ENCODE peak calls at places on chromosomes 5 and 9, in six cellular contexts. T is heart left ventricle; H is PC-9; Y is neural progenitor cell; Z is CD4-positive, CD25-positive, alpha-beta regulatory T cell; K is Panc1. E is an unnamed sample. For H3K27me3 and H3K4me1, the result is how much of the 10 kb centered on the place peaks cover.

GRCh38 chr5:96090205-96090604 is 128.6 kb upstream of the ELL2 start:
- DNase-seq in T (no peak), H (no peak), Y (no peak), Z (no peak), K (no peak), E (no peak)

GRCh38 chr5:147691134-147691533 is 91.4 kb downstream of the JAKMIP2 start:
- DNase-seq in T (no peak), H (no peak), Y (no peak), Z (no peak), K (no peak), E (no peak)

GRCh38 chr5:139705191-139705590 is 57.0 kb downstream of the CXXC5 start:
- DNase-seq in T (no peak), H (no peak), Y (no peak), Z (no peak), K (no peak), E (no peak)

GRCh38 chr5:36573441-36573840 is 33.0 kb upstream of the SLC1A3 start:
- DNase-seq in T (no peak), H (no peak), Y (no peak), Z (no peak), K (no peak), E (peak)

GRCh38 chr5:136070486-136071285 is 41.9 kb downstream of the TGFBI start:
- DNase-seq in T (no peak), H (no peak), Y (no peak), Z (no peak), K (no peak), E (peak)

GRCh38 chr5:29378104-29378503 is 1815.4 kb upstream of the CDH6 start:
- DNase-seq in T (no peak), H (no peak), Y (no peak), Z (no peak), K (no peak), E (no peak)

GRCh38 chr5:127746756-127747155 is 43.6 kb downstream of the CCDC192 start:
- DNase-seq in T (no peak), H (no peak), Y (no peak), Z (no peak), K (peak), E (peak)

GRCh38 chr5:175709276-175709781 is 51.5 kb downstream of the HRH2 start:
- DNase-seq in T (no peak), H (no peak), Y (no peak), Z (no peak), K (no peak), E (no peak)

GRCh38 chr9:84146893-84147705 is 166.5 kb downstream of the RMI1 start:
- DNase-seq in T (no peak), H (no peak), Y (no peak), Z (no peak), K (no peak), E (no peak)

GRCh38 chr9:110835859-110836271 is 167.3 kb downstream of the MUSK start:
- DNase-seq in T (no peak), H (no peak), Y (no peak), Z (no peak), K (no peak), E (no peak)

GRCh38 chr5:67858470-67859096 is 357.0 kb upstream of the PIK3R1 start:
- DNase-seq in T (no peak), H (no peak), Y (no peak), Z (no peak), K (no peak), E (no peak)

GRCh38 chr9:73869261-73869660 is 627.9 kb upstream of the RORB start:
- DNase-seq in T (no peak), H (peak), Y (peak), Z (no peak), K (peak), E (peak)

GRCh38 chr9:131263701-131264100 is 12.6 kb downstream of the FAM78A start:
- DNase-seq in T (peak), H (no peak), Y (no peak), Z (no peak), K (no peak), E (no peak)

GRCh38 chr5:33370135-33370472 is 70.7 kb upstream of the TARS1 start:
- DNase-seq in T (no peak), H (no peak), Y (no peak), Z (no peak), K (no peak), E (peak)

GRCh38 chr5:79055017-79055416 is 14.5 kb downstream of the DMGDH start:
- DNase-seq in T (no peak), H (no peak), Y (peak), Z (no peak), K (no peak), E (no peak)

GRCh38 chr9:138051586-138052321 is 174.2 kb downstream of the CACNA1B start:
- DNase-seq in T (peak), H (no peak), Y (peak), Z (no peak), K (no peak), E (no peak)

GRCh38 chr9:20815923-20816703 is 132.1 kb downstream of the FOCAD start:
- DNase-seq in T (no peak), H (no peak), Y (no peak), Z (no peak), K (no peak), E (no peak)

GRCh38 chr9:132042324-132042723 is 37.3 kb downstream of the MED27 start:
- DNase-seq in T (no peak), H (peak), Y (no peak), Z (no peak), K (peak), E (peak)

GRCh38 chr5:145764325-145764724 is 70.8 kb downstream of the PRELID2 start:
- DNase-seq in T (no peak), H (no peak), Y (no peak), Z (no peak), K (no peak), E (no peak)

GRCh38 chr9:121658591-121658990 is 7.2 kb downstream of the DAB2IP start:
- DNase-seq in T (no peak), H (no peak), Y (no peak), Z (no peak), K (no peak), E (no peak)

GRCh38 chr5:33701251-33701650 is 190.5 kb downstream of the ADAMTS12 start:
- DNase-seq in T (no peak), H (no peak), Y (no peak), Z (no peak), K (no peak), E (no peak)

GRCh38 chr5:59768204-59769040 is 125.1 kb downstream of the PDE4D start:
- DNase-seq in T (peak), H (peak), Y (peak), Z (peak), K (no peak), E (peak)

GRCh38 chr5:124649548-124650501 is 96.6 kb downstream of the ZNF608 start:
- DNase-seq in T (peak), H (peak), Y (no peak), Z (peak), K (no peak), E (peak)

GRCh38 chr5:124648902-124649467 is 97.5 kb downstream of the ZNF608 start:
- DNase-seq in T (no peak), H (no peak), Y (no peak), Z (no peak), K (no peak), E (no peak)

GRCh38 chr5:124645396-124645795 is 101.0 kb downstream of the ZNF608 start:
- DNase-seq in T (no peak), H (no peak), Y (no peak), Z (no peak), K (no peak), E (no peak)

GRCh38 chr5:124644582-124644981 is 101.9 kb downstream of the ZNF608 start:
- DNase-seq in T (no peak), H (no peak), Y (no peak), Z (no peak), K (no peak), E (no peak)

DNA sequence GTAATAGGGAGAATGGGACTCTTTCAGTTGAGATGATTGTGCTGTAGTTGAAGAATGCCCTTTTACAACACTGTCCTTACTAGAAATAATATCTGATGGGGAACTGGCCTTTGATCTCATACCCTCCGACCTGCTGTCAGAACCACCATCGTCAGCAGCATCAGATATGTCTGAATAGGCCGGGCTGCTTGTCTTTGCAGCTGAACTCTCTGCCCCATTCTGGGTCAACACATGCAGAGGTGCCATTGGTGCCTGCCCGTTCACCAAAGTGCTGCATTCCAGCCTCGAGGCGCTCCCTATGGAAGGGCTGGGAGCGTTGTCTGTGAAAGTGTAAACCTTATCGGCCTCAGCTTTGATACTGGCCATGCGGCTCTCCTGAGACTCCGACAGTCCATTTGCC is 99.0 kb downstream of the ZNF608 start:
- DNase-seq in T (no peak), H (no peak), Y (no peak), Z (no peak), K (no peak), E (no peak)
- H3K27me3 ChIP-seq in T (under half), H (under half), Y (under half), Z (under half), K (under half), E (under half)

DNA sequence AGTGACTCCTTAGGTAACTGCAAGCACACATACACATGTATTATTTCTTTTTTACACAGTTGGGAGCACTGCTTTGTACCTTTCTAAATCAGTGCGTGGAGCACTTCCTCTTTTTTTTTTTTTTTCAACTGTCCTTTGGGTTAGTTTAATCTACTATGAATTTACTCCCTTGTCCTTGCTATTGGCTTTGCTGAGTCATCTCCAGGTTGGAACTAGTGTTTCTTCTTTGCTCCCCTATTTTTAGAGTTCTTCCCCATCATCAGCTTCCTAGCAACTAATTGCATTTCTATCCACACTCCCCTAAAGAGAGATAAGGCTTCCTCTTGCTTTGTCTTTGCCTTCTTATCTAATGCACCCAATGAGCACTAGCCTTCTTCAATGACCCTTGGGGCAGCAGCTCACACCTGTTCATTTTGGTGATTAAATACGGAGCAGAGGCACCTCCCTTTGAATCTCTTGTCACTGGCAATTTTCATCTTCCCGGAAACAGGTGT is 24.3 kb downstream of the S100Z start:
- DNase-seq in T (no peak), H (no peak), Y (no peak), Z (no peak), K (no peak), E (no peak)
- H3K4me1 ChIP-seq in T (under half), H (under half), Y (under half), Z (under half), K (under half), E (under half)

GRCh38 chr5:40812125-40812524 is 14.0 kb upstream of the PRKAA1 start:
- DNase-seq in T (no peak), H (no peak), Y (no peak), Z (no peak), K (no peak), E (no peak)
- H3K27me3 ChIP-seq in T (under half), H (under half), Y (under half), Z (under half), K (under half), E (under half)

GRCh38 chr5:177308740-177309139 is 3.0 kb downstream of the MXD3 start:
- DNase-seq in T (no peak), H (no peak), Y (no peak), Z (no peak), K (no peak), E (no peak)
- H3K4me1 ChIP-seq in T (under half), H (under half), Y (under half), Z (half or more), K (under half), E (under half)

GRCh38 chr9:135731454-135731853 is 29.5 kb downstream of the KCNT1 start:
- DNase-seq in T (no peak), H (no peak), Y (no peak), Z (no peak), K (no peak), E (no peak)
- H3K27me3 ChIP-seq in T (under half), H (half or more), Y (under half), Z (under half), K (under half), E (under half)

DNA sequence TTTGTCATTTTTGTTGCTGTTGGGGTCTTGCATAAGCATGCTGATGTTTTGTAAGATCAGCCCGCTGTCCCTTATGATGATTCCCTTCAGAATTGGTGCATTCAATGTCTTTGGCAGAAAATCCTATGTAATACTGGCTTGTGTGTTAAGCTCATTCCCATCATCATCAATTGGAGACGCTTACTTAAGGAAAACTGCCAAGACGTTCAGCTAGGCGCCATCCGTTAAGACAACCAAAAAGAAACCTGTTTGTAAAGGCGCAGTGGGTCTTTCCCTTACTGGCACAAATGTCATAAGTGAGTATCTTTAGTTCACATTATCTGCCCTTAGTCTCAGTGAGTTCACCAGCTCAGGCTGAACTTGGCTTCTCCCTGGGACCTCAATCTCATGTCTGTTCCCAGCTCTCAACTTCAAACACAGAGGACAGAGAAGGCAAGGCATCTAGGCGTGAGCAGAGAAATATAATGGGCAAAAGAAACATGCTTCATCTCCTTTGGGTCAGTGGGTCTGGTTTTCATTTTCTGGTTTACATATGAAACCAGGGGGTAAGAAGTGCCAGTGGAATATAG is 97.9 kb downstream of the EFNA5 start:
- DNase-seq in T (no peak), H (no peak), Y (peak), Z (no peak), K (no peak), E (no peak)
- H3K4me1 ChIP-seq in T (under half), H (half or more), Y (half or more), Z (under half), K (half or more), E (under half)

DNA sequence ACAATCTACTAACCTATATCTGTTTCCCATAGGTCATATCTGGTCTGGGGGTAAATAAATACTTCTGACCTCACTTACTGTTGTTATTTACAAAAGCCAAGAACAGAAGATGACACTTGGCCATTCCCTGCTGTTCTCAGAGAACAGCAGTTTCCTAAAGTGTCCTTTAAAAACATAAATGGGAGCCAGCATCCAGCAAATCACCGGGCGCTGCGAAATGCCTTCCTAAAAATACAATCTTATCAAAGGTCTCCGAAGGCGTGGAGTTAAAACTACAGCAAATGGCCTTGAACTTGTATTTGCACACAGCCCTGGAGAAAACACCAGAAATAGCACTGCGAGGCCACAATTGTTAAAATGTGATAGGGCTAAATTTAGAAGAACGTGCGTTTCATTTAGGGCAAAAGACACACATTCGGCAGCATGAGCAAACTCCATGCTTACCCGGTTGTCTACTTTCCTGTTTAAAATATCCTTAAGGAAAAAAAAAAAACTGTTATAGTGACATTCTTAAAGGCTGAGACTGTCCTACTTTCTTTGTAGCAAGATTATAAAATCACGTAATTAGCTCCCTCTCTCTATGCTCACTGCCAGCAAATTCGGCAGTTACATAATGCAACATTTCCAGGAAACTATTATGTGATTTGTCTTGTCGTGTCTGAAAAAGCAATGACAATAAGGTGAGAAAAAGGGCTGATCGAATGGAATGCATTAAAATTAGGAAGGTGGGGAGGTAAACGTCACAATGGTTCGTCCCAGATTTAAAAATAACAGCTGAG is 1.5 kb downstream of the NFIL3 start:
- DNase-seq in T (no peak), H (no peak), Y (no peak), Z (no peak), K (no peak), E (peak)
- H3K27me3 ChIP-seq in T (under half), H (under half), Y (under half), Z (half or more), K (under half), E (under half)

DNA sequence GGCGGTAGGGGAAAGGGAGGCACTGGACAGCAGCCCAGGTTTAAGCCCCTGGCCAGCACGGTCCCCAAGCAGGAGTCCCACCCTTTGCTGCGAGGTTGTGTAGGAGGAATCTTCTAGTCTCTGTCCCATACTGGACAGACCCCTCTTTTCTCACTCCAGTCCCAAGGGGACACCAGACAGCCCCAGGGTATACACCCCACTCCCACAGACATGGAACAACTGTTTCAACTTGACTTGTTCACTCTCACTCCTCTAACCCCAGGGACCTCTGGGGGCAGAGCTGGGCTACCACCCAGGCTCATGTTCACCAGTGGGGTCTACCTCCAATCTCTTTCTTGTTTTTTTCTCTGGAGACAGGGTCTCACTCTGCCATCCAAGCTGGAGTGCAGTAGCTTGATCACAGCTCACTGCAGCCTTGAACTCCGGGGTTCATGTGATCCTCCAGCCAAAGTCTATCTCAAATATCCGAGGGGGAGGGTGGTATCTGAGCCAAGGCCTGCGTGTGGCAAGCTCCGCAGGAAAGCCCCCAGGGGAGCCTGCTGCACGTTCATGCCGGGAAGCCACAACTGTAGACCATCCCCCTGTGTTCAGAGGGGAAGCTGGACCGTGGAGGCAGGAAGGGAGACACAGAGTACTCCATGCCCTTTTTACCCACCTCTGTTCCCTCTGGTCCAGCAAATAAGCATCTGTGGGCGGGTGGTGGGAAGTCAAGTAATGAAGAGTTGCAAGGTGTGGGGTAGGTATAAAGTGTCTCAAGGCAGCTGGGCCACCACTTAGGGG is 1.8 kb downstream of the PTGES2 start:
- DNase-seq in T (peak), H (no peak), Y (no peak), Z (no peak), K (no peak), E (no peak)
- H3K4me1 ChIP-seq in T (under half), H (under half), Y (under half), Z (under half), K (under half), E (under half)